ENCODE peak calls at places on chromosomes 7 and 10, in seven cellular contexts. I, P, Z, V, L, J and R are unnamed samples.

GRCh38 chr7:102875700-102876192 is 37.1 kb upstream of the LRRC17 start:
- DNase-seq in V (no peak), L (no peak), Z (no peak), I (no peak), J (peak; percentile 97), P (peak; percentile 10), R (no peak)

GRCh38 chr10:15313034-15313433 is 58.1 kb downstream of the FAM171A1 start:
- DNase-seq in V (no peak), L (no peak), J (no peak), Z (no peak), P (no peak), I (no peak), R (no peak)

GRCh38 chr10:34780818-34781380 is 34.2 kb downstream of the PARD3 start:
- DNase-seq in I (no peak), P (no peak), Z (no peak), V (peak; percentile 64), J (no peak), L (peak; percentile 50), R (no peak)

GRCh38 chr7:157003445-157004049 is 6.9 kb downstream of the MNX1 start:
- DNase-seq in P (no peak), Z (no peak), I (no peak), J (no peak), L (no peak), V (no peak), R (no peak)

GRCh38 chr10:30804478-30805055 is 175.0 kb upstream of the LYZL2 start:
- DNase-seq in Z (no peak), V (no peak), J (no peak), P (no peak), I (no peak), L (peak; percentile 70), R (no peak)

GRCh38 chr10:16847644-16848043 is 30.4 kb upstream of the RSU1 start:
- DNase-seq in V (no peak), J (no peak), P (no peak), Z (no peak), L (no peak), I (no peak), R (no peak)

GRCh38 chr7:8305625-8306388 is 43.8 kb upstream of the ICA1 start:
- DNase-seq in I (no peak), L (no peak), J (no peak), Z (no peak), P (no peak), V (no peak), R (no peak)

GRCh38 chr7:25069900-25070443 is 55.1 kb downstream of the CYCS start:
- DNase-seq in J (peak; percentile 84), I (peak; percentile 20), V (peak; percentile 84), Z (no peak), P (peak; percentile 79), L (peak; percentile 33), R (peak; percentile 36)

GRCh38 chr7:155405399-155406318 is 52.3 kb upstream of the EN2 start:
- DNase-seq in L (no peak), V (peak; percentile 5), Z (no peak), P (peak; percentile 8), J (no peak), I (no peak), R (no peak)

GRCh38 chr10:118729641-118730258 is 25.0 kb downstream of the CACUL1 start:
- DNase-seq in Z (no peak), J (no peak), V (peak; percentile 70), I (no peak), L (no peak), P (peak; percentile 84), R (no peak)

GRCh38 chr7:105521027-105521730 is 892 bp downstream of the PUS7 start:
- DNase-seq in P (peak; percentile 50), V (peak; percentile 69), J (peak; percentile 29), Z (peak; percentile 33), L (peak; percentile 68), I (no peak), R (no peak)

GRCh38 chr7:5231811-5232484 is 41.9 kb downstream of the WIPI2 start:
- DNase-seq in L (no peak), I (no peak), P (no peak), V (no peak), Z (no peak), J (no peak), R (no peak)

GRCh38 chr10:45673074-45673628 is 579 bp upstream of the ZFAND4 start:
- DNase-seq in I (no peak), V (no peak), P (no peak), Z (no peak), L (no peak), J (no peak), R (no peak)

GRCh38 chr10:60000747-60001146 is 94.4 kb upstream of the CCDC6 start:
- DNase-seq in J (no peak), V (no peak), Z (no peak), L (no peak), P (no peak), I (no peak), R (no peak)

GRCh38 chr10:129332476-129332875 is 134.6 kb upstream of the MGMT start:
- DNase-seq in V (peak; percentile 53), I (no peak), P (peak; percentile 17), Z (no peak), J (no peak), L (no peak), R (no peak)

GRCh38 chr10:21061184-21061583 is 164.1 kb upstream of the NEBL start:
- DNase-seq in V (no peak), I (no peak), J (no peak), P (no peak), Z (no peak), L (no peak), R (no peak)

GRCh38 chr10:1180071-1180730 is 124.0 kb downstream of the WDR37 start:
- DNase-seq in L (no peak), J (no peak), V (no peak), P (no peak), I (no peak), Z (no peak), R (no peak)

GRCh38 chr7:127251458-127252379 is 1.0 kb downstream of the GRM8 start:
- DNase-seq in Z (no peak), L (peak; percentile 12), I (no peak), P (no peak), V (peak; percentile 4), J (peak; percentile 15), R (no peak)

GRCh38 chr10:62442894-62443674 is 68.9 kb downstream of the ZNF365 start:
- DNase-seq in I (no peak), P (no peak), V (no peak), J (no peak), L (no peak), Z (no peak), R (no peak)

GRCh38 chr7:102252373-102252982 is 34.2 kb upstream of the SH2B2 start:
- DNase-seq in P (peak; percentile 5), I (no peak), J (no peak), V (no peak), L (no peak), Z (no peak), R (no peak)

GRCh38 chr10:86648706-86649426 is 5.5 kb upstream of the OPN4 start:
- DNase-seq in Z (no peak), P (no peak), J (peak; percentile 96), I (no peak), L (peak; percentile 77), V (no peak), R (no peak)

GRCh38 chr10:110746254-110746826 is 102.2 kb downstream of the RBM20 start:
- DNase-seq in J (peak; percentile 80), I (peak; percentile 3), L (peak; percentile 43), V (peak; percentile 73), P (peak; percentile 82), Z (no peak), R (no peak)

GRCh38 chr10:73888514-73888913 is 14.2 kb upstream of the CAMK2G start:
- DNase-seq in Z (no peak), I (no peak), P (no peak), J (peak; percentile 83), L (peak; percentile 42), V (no peak), R (no peak)

GRCh38 chr10:85642421-85643170 is 724.0 kb downstream of the GRID1 start:
- DNase-seq in I (no peak), L (no peak), V (peak; percentile 3), P (peak; percentile 29), J (peak; percentile 89), Z (no peak), R (no peak)

GRCh38 chr10:89360153-89360552 is 17.7 kb upstream of the IFIT1B start:
- DNase-seq in L (no peak), P (no peak), Z (no peak), J (no peak), I (no peak), V (no peak), R (no peak)

GRCh38 chr7:55018361-55019328 is at the start of gene EGFR:
- DNase-seq in P (no peak), Z (peak; percentile 42), V (no peak), I (no peak), L (peak; percentile 80), J (peak; percentile 86), R (peak; percentile 19)

GRCh38 chr7:129702761-129703338 is 91.3 kb downstream of the NRF1 start:
- DNase-seq in V (no peak), P (no peak), J (no peak), Z (no peak), L (no peak), I (no peak), R (no peak)